ENCODE peak calls at places on chromosomes 6 and 20, in four cellular contexts. One of them, this sample, is unnamed.

GRCh38 chr20:58598271-58599015 is 52.6 kb upstream of the STX16 start:
- DNase-seq in NCI-H1092 treated with DMSO at 0.1 percent for 48 hours: no peak
- DNase-seq in activated T-cell treated with anti-CD3 and anti-CD28 coated beads for 1 hour: no peak
- DNase-seq in NCI-H1694 treated with DMSO at 0.1 percent for 48 hours: no peak
- DNase-seq in this sample: no peak

GRCh38 chr6:32046450-32047083 is 8.4 kb downstream of the CYP21A2 start:
- DNase-seq in NCI-H1092 treated with DMSO at 0.1 percent for 48 hours: peak; percentile 3
- DNase-seq in activated T-cell treated with anti-CD3 and anti-CD28 coated beads for 1 hour: no peak
- DNase-seq in NCI-H1694 treated with DMSO at 0.1 percent for 48 hours: no peak
- DNase-seq in this sample: no peak

GRCh38 chr6:41367700-41368099 is 32.3 kb downstream of the NCR2 start:
- DNase-seq in NCI-H1092 treated with DMSO at 0.1 percent for 48 hours: peak; percentile 54
- DNase-seq in activated T-cell treated with anti-CD3 and anti-CD28 coated beads for 1 hour: no peak
- DNase-seq in NCI-H1694 treated with DMSO at 0.1 percent for 48 hours: peak; percentile 50
- DNase-seq in this sample: peak; percentile 81

GRCh38 chr20:62243106-62243505 is 4.8 kb downstream of the OSBPL2 start:
- DNase-seq in NCI-H1092 treated with DMSO at 0.1 percent for 48 hours: no peak
- DNase-seq in activated T-cell treated with anti-CD3 and anti-CD28 coated beads for 1 hour: no peak
- DNase-seq in NCI-H1694 treated with DMSO at 0.1 percent for 48 hours: no peak
- DNase-seq in this sample: no peak

GRCh38 chr20:47310729-47311128 is 45.8 kb downstream of the ZMYND8 start:
- DNase-seq in NCI-H1092 treated with DMSO at 0.1 percent for 48 hours: no peak
- DNase-seq in activated T-cell treated with anti-CD3 and anti-CD28 coated beads for 1 hour: no peak
- DNase-seq in NCI-H1694 treated with DMSO at 0.1 percent for 48 hours: no peak
- DNase-seq in this sample: no peak

GRCh38 chr6:85640806-85641205 is 1.9 kb downstream of the SYNCRIP start:
- DNase-seq in NCI-H1092 treated with DMSO at 0.1 percent for 48 hours: no peak
- DNase-seq in activated T-cell treated with anti-CD3 and anti-CD28 coated beads for 1 hour: no peak
- DNase-seq in NCI-H1694 treated with DMSO at 0.1 percent for 48 hours: no peak
- DNase-seq in this sample: no peak

GRCh38 chr6:127515234-127515793 is 3.8 kb downstream of the MTCL3 start:
- DNase-seq in NCI-H1092 treated with DMSO at 0.1 percent for 48 hours: peak; percentile 58
- DNase-seq in activated T-cell treated with anti-CD3 and anti-CD28 coated beads for 1 hour: no peak
- DNase-seq in NCI-H1694 treated with DMSO at 0.1 percent for 48 hours: no peak
- DNase-seq in this sample: peak; percentile 58

GRCh38 chr20:24771651-24772061 is 177.4 kb upstream of the CST7 start:
- DNase-seq in NCI-H1092 treated with DMSO at 0.1 percent for 48 hours: no peak
- DNase-seq in activated T-cell treated with anti-CD3 and anti-CD28 coated beads for 1 hour: no peak
- DNase-seq in NCI-H1694 treated with DMSO at 0.1 percent for 48 hours: no peak
- DNase-seq in this sample: no peak

GRCh38 chr6:43492673-43493072 is 15.3 kb downstream of the TJAP1 start:
- DNase-seq in NCI-H1092 treated with DMSO at 0.1 percent for 48 hours: peak; percentile 29
- DNase-seq in activated T-cell treated with anti-CD3 and anti-CD28 coated beads for 1 hour: no peak
- DNase-seq in NCI-H1694 treated with DMSO at 0.1 percent for 48 hours: no peak
- DNase-seq in this sample: no peak

GRCh38 chr6:39053854-39054576 is 5.4 kb downstream of the GLP1R start:
- DNase-seq in NCI-H1092 treated with DMSO at 0.1 percent for 48 hours: no peak
- DNase-seq in activated T-cell treated with anti-CD3 and anti-CD28 coated beads for 1 hour: no peak
- DNase-seq in NCI-H1694 treated with DMSO at 0.1 percent for 48 hours: no peak
- DNase-seq in this sample: no peak

GRCh38 chr6:127641905-127642304 is 64.9 kb downstream of the C6orf58 start:
- DNase-seq in NCI-H1092 treated with DMSO at 0.1 percent for 48 hours: peak; percentile 4
- DNase-seq in activated T-cell treated with anti-CD3 and anti-CD28 coated beads for 1 hour: no peak
- DNase-seq in NCI-H1694 treated with DMSO at 0.1 percent for 48 hours: peak; percentile 37
- DNase-seq in this sample: peak; percentile 23

GRCh38 chr20:56422131-56422823 is 10.2 kb downstream of the CASS4 start:
- DNase-seq in NCI-H1092 treated with DMSO at 0.1 percent for 48 hours: no peak
- DNase-seq in activated T-cell treated with anti-CD3 and anti-CD28 coated beads for 1 hour: no peak
- DNase-seq in NCI-H1694 treated with DMSO at 0.1 percent for 48 hours: no peak
- DNase-seq in this sample: no peak

GRCh38 chr20:32326507-32326851 is 31.7 kb upstream of the ASXL1 start:
- DNase-seq in NCI-H1092 treated with DMSO at 0.1 percent for 48 hours: peak; percentile 77
- DNase-seq in activated T-cell treated with anti-CD3 and anti-CD28 coated beads for 1 hour: no peak
- DNase-seq in NCI-H1694 treated with DMSO at 0.1 percent for 48 hours: no peak
- DNase-seq in this sample: peak; percentile 40

GRCh38 chr6:127486934-127487333 is 27.7 kb upstream of the KIAA0408 start:
- DNase-seq in NCI-H1092 treated with DMSO at 0.1 percent for 48 hours: no peak
- DNase-seq in activated T-cell treated with anti-CD3 and anti-CD28 coated beads for 1 hour: no peak
- DNase-seq in NCI-H1694 treated with DMSO at 0.1 percent for 48 hours: no peak
- DNase-seq in this sample: no peak

GRCh38 chr6:35230950-35231349 is 17.2 kb downstream of the SCUBE3 start:
- DNase-seq in NCI-H1092 treated with DMSO at 0.1 percent for 48 hours: no peak
- DNase-seq in activated T-cell treated with anti-CD3 and anti-CD28 coated beads for 1 hour: no peak
- DNase-seq in NCI-H1694 treated with DMSO at 0.1 percent for 48 hours: no peak
- DNase-seq in this sample: no peak

GRCh38 chr6:44036196-44036595 is 91.1 kb downstream of the MRPL14 start:
- DNase-seq in NCI-H1092 treated with DMSO at 0.1 percent for 48 hours: no peak
- DNase-seq in activated T-cell treated with anti-CD3 and anti-CD28 coated beads for 1 hour: no peak
- DNase-seq in NCI-H1694 treated with DMSO at 0.1 percent for 48 hours: no peak
- DNase-seq in this sample: no peak

GRCh38 chr6:73739097-73739496 is 43.1 kb downstream of the CD109 start:
- DNase-seq in NCI-H1092 treated with DMSO at 0.1 percent for 48 hours: peak; percentile 48
- DNase-seq in activated T-cell treated with anti-CD3 and anti-CD28 coated beads for 1 hour: no peak
- DNase-seq in NCI-H1694 treated with DMSO at 0.1 percent for 48 hours: peak; percentile 61
- DNase-seq in this sample: peak; percentile 49

GRCh38 chr20:41978246-41978790 is 360.1 kb upstream of the CHD6 start:
- DNase-seq in NCI-H1092 treated with DMSO at 0.1 percent for 48 hours: no peak
- DNase-seq in activated T-cell treated with anti-CD3 and anti-CD28 coated beads for 1 hour: no peak
- DNase-seq in NCI-H1694 treated with DMSO at 0.1 percent for 48 hours: no peak
- DNase-seq in this sample: no peak

This sample was measured in NCI-H748 treated with DMSO at 0.1 percent for 48 hours.